ENCODE peak calls at places on chromosomes 11 and 22, in five cellular contexts. One of them, this sample, is unnamed.

GRCh38 chr11:87628161-87628560 is 547.1 kb downstream of the RAB38 start:
- DNase-seq in K562: no peak
- DNase-seq in OCI-LY7: no peak
- DNase-seq in fibroblast of villous mesenchyme: no peak
- DNase-seq in right lobe of liver: no peak
- DNase-seq in this sample: no peak

GRCh38 chr11:1854132-1854948 is 1.5 kb downstream of the LSP1 start:
- DNase-seq in K562: no peak
- DNase-seq in OCI-LY7: peak; percentile 78
- DNase-seq in fibroblast of villous mesenchyme: no peak
- DNase-seq in right lobe of liver: no peak
- DNase-seq in this sample: no peak

GRCh38 chr11:16897460-16898061 is 116.7 kb downstream of the PLEKHA7 start:
- DNase-seq in K562: no peak
- DNase-seq in OCI-LY7: no peak
- DNase-seq in fibroblast of villous mesenchyme: no peak
- DNase-seq in right lobe of liver: no peak
- DNase-seq in this sample: no peak

GRCh38 chr11:77345621-77346020 is 44.1 kb upstream of the GDPD4 start:
- DNase-seq in K562: no peak
- DNase-seq in OCI-LY7: no peak
- DNase-seq in fibroblast of villous mesenchyme: peak; percentile 28
- DNase-seq in right lobe of liver: no peak
- DNase-seq in this sample: no peak

GRCh38 chr22:46085831-46086576 is 64.3 kb upstream of the PPARA start:
- DNase-seq in K562: peak; percentile 86
- DNase-seq in OCI-LY7: no peak
- DNase-seq in fibroblast of villous mesenchyme: peak; percentile 95
- DNase-seq in right lobe of liver: peak; percentile 54
- DNase-seq in this sample: peak; percentile 53

GRCh38 chr11:64834723-64835615 is 9.5 kb downstream of the CDC42BPG start:
- DNase-seq in K562: no peak
- DNase-seq in OCI-LY7: no peak
- DNase-seq in fibroblast of villous mesenchyme: no peak
- DNase-seq in right lobe of liver: no peak
- DNase-seq in this sample: no peak

GRCh38 chr11:104713366-104713765 is 184.9 kb downstream of the CASP12 start:
- DNase-seq in K562: no peak
- DNase-seq in OCI-LY7: no peak
- DNase-seq in fibroblast of villous mesenchyme: peak; percentile 49
- DNase-seq in right lobe of liver: no peak
- DNase-seq in this sample: no peak

GRCh38 chr11:352456-353180 is 16.7 kb upstream of the B4GALNT4 start:
- DNase-seq in K562: no peak
- DNase-seq in OCI-LY7: no peak
- DNase-seq in fibroblast of villous mesenchyme: no peak
- DNase-seq in right lobe of liver: no peak
- DNase-seq in this sample: no peak

GRCh38 chr22:17102297-17102667 is 17.5 kb downstream of the IL17RA start:
- DNase-seq in K562: peak; percentile 34
- DNase-seq in OCI-LY7: no peak
- DNase-seq in fibroblast of villous mesenchyme: no peak
- DNase-seq in right lobe of liver: no peak
- DNase-seq in this sample: no peak

GRCh38 chr22:41589260-41589600 is 410 bp downstream of the PMM1 start:
- DNase-seq in K562: peak; percentile 39
- DNase-seq in OCI-LY7: peak; percentile 64
- DNase-seq in fibroblast of villous mesenchyme: peak; percentile 23
- DNase-seq in right lobe of liver: no peak
- DNase-seq in this sample: peak; percentile 35

GRCh38 chr11:92739020-92739419 is 230.4 kb upstream of the MTNR1B start:
- DNase-seq in K562: no peak
- DNase-seq in OCI-LY7: no peak
- DNase-seq in fibroblast of villous mesenchyme: peak; percentile 28
- DNase-seq in right lobe of liver: no peak
- DNase-seq in this sample: no peak

GRCh38 chr11:92740251-92740650 is 229.2 kb upstream of the MTNR1B start:
- DNase-seq in K562: no peak
- DNase-seq in OCI-LY7: no peak
- DNase-seq in fibroblast of villous mesenchyme: no peak
- DNase-seq in right lobe of liver: no peak
- DNase-seq in this sample: no peak

GRCh38 chr11:92738281-92738680 is 231.2 kb upstream of the MTNR1B start:
- DNase-seq in K562: no peak
- DNase-seq in OCI-LY7: no peak
- DNase-seq in fibroblast of villous mesenchyme: no peak
- DNase-seq in right lobe of liver: no peak
- DNase-seq in this sample: no peak

DNA sequence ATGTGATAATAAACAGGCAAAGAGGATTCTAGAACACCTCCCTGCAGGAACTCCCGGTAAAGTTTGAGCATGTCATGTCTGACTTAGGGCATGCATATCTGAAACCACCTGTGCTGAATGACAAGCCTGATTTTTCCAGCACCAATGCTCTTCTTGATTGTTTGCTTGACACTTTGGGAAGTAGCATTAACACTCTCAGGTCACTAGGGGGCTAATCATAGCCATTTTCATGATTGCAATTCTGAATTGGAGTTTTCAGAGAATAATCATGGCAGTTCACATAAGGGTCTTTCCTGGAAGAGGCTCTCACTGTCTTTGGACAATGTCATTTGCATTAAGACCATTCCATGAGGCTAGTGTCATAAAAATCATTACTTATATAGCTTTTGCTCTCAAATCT is 234.4 kb upstream of the MTNR1B start:
- DNase-seq in K562: peak; percentile 2
- DNase-seq in OCI-LY7: no peak
- DNase-seq in fibroblast of villous mesenchyme: no peak
- DNase-seq in right lobe of liver: no peak
- DNase-seq in this sample: no peak
- TF ChIP-seq CTCF in K562: peak; percentile 17
- TF ChIP-seq CTCF in OCI-LY7: peak; percentile 46
- TF ChIP-seq CTCF in fibroblast of villous mesenchyme: peak; percentile 37
- TF ChIP-seq CTCF in right lobe of liver: peak; percentile 24
- TF ChIP-seq CTCF in this sample: peak; percentile 53

GRCh38 chr11:33802414-33802950 is 28.2 kb upstream of the FBXO3 start:
- DNase-seq in K562: peak; percentile 30
- DNase-seq in OCI-LY7: peak; percentile 7
- DNase-seq in fibroblast of villous mesenchyme: peak; percentile 71
- DNase-seq in right lobe of liver: peak; percentile 39
- DNase-seq in this sample: peak; percentile 63
- H3K4me3 ChIP-seq in K562: no peak overlapping the region
- H3K4me3 ChIP-seq in OCI-LY7: no peak overlapping the region
- H3K4me3 ChIP-seq in fibroblast of villous mesenchyme: no peak overlapping the region
- H3K4me3 ChIP-seq in right lobe of liver: no peak overlapping the region
- H3K4me3 ChIP-seq in this sample: peak overlapping the region; percentile 33

DNA sequence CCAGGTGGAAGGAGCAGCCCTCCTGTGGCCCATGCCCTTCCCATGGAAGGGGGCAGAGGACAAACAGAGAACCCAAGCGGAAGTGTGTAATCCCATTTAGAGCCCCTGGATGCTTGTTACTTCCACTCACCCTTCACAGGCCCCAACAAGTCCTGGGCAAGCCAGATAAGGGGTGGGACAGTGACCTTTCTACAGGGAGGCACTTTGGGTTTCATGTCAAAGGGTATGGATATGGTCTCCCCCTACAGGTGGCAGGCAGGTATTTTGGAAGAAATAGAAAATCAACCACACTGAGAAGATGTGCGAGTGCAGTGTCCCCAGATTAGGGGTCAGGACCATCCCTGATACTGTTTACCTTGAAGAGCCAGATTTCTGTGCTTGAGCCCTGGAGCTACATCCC is 11.4 kb downstream of the MPEG1 start:
- DNase-seq in K562: peak; percentile 48
- DNase-seq in OCI-LY7: peak; percentile 20
- DNase-seq in fibroblast of villous mesenchyme: no peak
- DNase-seq in right lobe of liver: no peak
- DNase-seq in this sample: no peak
- TF ChIP-seq CTCF in K562: peak; percentile 45
- TF ChIP-seq CTCF in OCI-LY7: peak; percentile 69
- TF ChIP-seq CTCF in fibroblast of villous mesenchyme: peak; percentile 25
- TF ChIP-seq CTCF in right lobe of liver: peak; percentile 17
- TF ChIP-seq CTCF in this sample: no peak

GRCh38 chr11:128508785-128509518 is 78.4 kb downstream of the ETS1 start:
- DNase-seq in K562: no peak
- DNase-seq in OCI-LY7: no peak
- DNase-seq in fibroblast of villous mesenchyme: peak; percentile 72
- DNase-seq in right lobe of liver: no peak
- DNase-seq in this sample: no peak

GRCh38 chr11:128509990-128510389 is 77.4 kb downstream of the ETS1 start:
- DNase-seq in K562: no peak
- DNase-seq in OCI-LY7: no peak
- DNase-seq in fibroblast of villous mesenchyme: peak; percentile 75
- DNase-seq in right lobe of liver: no peak
- DNase-seq in this sample: no peak

GRCh38 chr11:128512478-128513127 is 74.8 kb downstream of the ETS1 start:
- DNase-seq in K562: no peak
- DNase-seq in OCI-LY7: no peak
- DNase-seq in fibroblast of villous mesenchyme: no peak
- DNase-seq in right lobe of liver: no peak
- DNase-seq in this sample: no peak

GRCh38 chr11:128513915-128514681 is 73.3 kb downstream of the ETS1 start:
- DNase-seq in K562: no peak
- DNase-seq in OCI-LY7: no peak
- DNase-seq in fibroblast of villous mesenchyme: no peak
- DNase-seq in right lobe of liver: no peak
- DNase-seq in this sample: no peak

DNA sequence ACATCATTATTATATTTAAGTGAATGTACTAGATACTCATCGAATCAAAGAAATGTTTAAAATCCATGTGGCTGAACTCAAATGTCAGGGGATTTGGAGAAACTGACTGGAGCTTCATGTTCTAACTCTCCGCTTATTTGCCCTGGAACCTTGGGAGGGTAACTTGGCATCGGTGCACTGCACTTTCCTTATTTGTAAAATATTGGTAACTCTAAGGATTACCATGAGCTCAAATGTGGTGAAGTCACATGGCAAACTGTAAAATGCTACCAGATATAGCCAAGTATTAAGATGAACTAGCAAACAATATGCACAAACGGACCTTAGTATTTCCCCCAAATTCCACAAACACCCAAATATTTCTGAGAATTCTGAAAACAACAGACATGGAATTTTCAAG is 75.6 kb downstream of the ETS1 start:
- DNase-seq in K562: no peak
- DNase-seq in OCI-LY7: no peak
- DNase-seq in fibroblast of villous mesenchyme: no peak
- DNase-seq in right lobe of liver: no peak
- DNase-seq in this sample: no peak
- H3K4me3 ChIP-seq in K562: no peak overlapping the region
- H3K4me3 ChIP-seq in OCI-LY7: no peak overlapping the region
- H3K4me3 ChIP-seq in fibroblast of villous mesenchyme: no peak overlapping the region
- H3K4me3 ChIP-seq in right lobe of liver: no peak overlapping the region
- H3K4me3 ChIP-seq in this sample: no peak overlapping the region

DNA sequence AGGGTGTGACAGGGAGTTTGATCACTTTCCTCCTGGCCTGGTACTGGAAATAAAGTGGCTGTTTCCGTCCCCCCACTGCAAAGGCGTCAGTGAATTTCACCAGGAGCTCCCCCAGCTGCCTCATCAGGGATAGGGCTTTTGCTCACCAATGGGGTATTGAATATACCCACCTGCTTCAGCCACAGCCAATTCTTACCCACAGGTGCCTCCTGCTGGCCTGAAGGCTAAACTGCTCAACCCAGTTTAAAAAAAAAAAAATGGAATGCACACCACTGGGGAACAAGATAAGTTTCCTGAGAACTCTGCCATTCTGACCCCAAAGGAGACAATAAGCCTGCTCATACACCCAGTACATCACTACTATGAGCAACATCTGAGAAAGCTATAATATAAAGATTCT is 65.3 kb upstream of the MS4A8 start:
- DNase-seq in K562: peak; percentile 25
- DNase-seq in OCI-LY7: peak; percentile 58
- DNase-seq in fibroblast of villous mesenchyme: no peak
- DNase-seq in right lobe of liver: no peak
- DNase-seq in this sample: no peak
- TF ChIP-seq CTCF in K562: peak; percentile 66
- TF ChIP-seq CTCF in OCI-LY7: peak; percentile 85
- TF ChIP-seq CTCF in fibroblast of villous mesenchyme: no peak
- TF ChIP-seq CTCF in right lobe of liver: no peak
- TF ChIP-seq CTCF in this sample: peak; percentile 16

GRCh38 chr11:45664376-45665205 is 831 bp downstream of the CHST1 start:
- DNase-seq in K562: no peak
- DNase-seq in OCI-LY7: no peak
- DNase-seq in fibroblast of villous mesenchyme: no peak
- DNase-seq in right lobe of liver: no peak
- DNase-seq in this sample: no peak
- H3K4me3 ChIP-seq in K562: no peak overlapping the region
- H3K4me3 ChIP-seq in OCI-LY7: no peak overlapping the region
- H3K4me3 ChIP-seq in fibroblast of villous mesenchyme: peak overlapping the region; percentile 52
- H3K4me3 ChIP-seq in right lobe of liver: peak overlapping the region; percentile 46
- H3K4me3 ChIP-seq in this sample: peak overlapping the region; percentile 46

DNA sequence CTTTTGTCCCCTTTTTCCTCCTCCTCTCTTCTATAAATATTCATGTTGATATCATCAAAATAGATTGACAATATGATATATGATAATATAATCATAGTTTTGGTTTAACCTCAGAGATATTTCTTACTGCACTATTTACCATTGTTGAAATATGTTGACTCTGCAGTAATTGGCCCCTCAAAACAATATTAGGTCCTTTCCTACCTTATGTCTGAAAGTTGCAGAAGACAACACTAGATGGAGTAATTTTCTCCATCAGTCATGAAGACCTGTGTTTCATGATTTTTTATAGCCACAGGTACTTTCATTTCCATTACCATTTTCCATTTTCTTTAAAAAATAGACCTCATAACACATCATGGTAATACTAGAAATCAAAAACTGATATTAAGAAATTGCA is 284.4 kb downstream of the LUZP2 start:
- DNase-seq in K562: no peak
- DNase-seq in OCI-LY7: no peak
- DNase-seq in fibroblast of villous mesenchyme: no peak
- DNase-seq in right lobe of liver: no peak
- DNase-seq in this sample: no peak
- TF ChIP-seq CTCF in K562: no peak
- TF ChIP-seq CTCF in OCI-LY7: no peak
- TF ChIP-seq CTCF in fibroblast of villous mesenchyme: no peak
- TF ChIP-seq CTCF in right lobe of liver: peak; percentile 24
- TF ChIP-seq CTCF in this sample: peak; percentile 20

DNA sequence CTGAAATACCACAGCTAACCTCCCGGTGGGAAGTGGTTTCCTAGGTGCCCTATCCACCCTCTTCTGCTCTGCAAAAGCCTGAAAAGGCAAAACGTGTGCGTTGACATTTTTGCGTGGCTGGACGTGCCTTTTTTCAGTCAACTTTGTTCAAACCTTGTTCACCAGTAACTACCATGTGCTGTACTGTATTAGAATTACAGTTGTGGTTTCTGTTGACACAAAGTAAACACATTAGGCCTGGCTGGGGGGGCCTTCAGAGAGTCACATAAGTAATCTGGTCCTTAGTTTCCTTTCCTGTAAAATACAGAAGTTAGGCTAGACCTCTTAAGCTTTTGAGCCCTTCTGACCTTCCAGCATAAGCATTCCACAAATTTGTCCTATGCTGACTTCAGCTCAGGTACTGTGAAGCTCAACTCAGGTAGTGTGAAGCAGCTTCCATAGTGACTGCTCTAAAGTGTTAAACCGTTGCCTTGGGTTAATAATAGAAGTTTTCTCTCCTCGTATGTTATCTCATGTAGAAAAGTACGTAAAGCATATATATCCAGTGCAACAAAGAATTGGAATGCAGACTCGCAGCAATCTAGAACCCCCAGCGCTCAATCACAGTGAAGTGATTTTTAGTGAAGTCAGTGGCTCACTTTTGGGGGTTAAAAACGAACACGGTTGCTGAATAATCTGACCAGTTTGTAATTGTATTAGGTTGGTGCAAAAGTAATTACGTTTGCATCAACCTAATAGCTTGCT is 1.8 kb downstream of the EWSR1 start:
- DNase-seq in K562: peak; percentile 21
- DNase-seq in OCI-LY7: peak; percentile 30
- DNase-seq in fibroblast of villous mesenchyme: peak; percentile 30
- DNase-seq in right lobe of liver: no peak
- DNase-seq in this sample: no peak
- H3K4me3 ChIP-seq in K562: peak overlapping the region; percentile 91
- H3K4me3 ChIP-seq in OCI-LY7: peak overlapping the region; percentile 92
- H3K4me3 ChIP-seq in fibroblast of villous mesenchyme: peak overlapping the region; percentile 69
- H3K4me3 ChIP-seq in right lobe of liver: peak overlapping the region; percentile 63
- H3K4me3 ChIP-seq in this sample: peak overlapping the region; percentile 97

This sample was measured in BE2C.